ENCODE peak calls at places on chromosomes 7 and 10, in nine cellular contexts. One of them, this sample, is unnamed.

GRCh38 chr7:88357295-88357694 is 50.6 kb upstream of the STEAP4 start:
- DNase-seq in activated T-cell treated with anti-CD3 and anti-CD28 coated beads, Interleukin-2, amount 50 U/mL, for 72 hours: no peak
- DNase-seq in stimulated activated CD4-positive, alpha-beta T cell treated with anti-CD3 and anti-CD28 coated beads, Interleukin-4, amount 100 ng/mL, for 48 hours: no peak
- DNase-seq in activated CD4-positive, alpha-beta T cell treated with anti-CD3 and anti-CD28 coated beads for 48 hours: no peak
- DNase-seq in brain microvascular endothelial cell: peak
- DNase-seq in bronchial epithelial cell: peak
- DNase-seq in psoas muscle: peak
- DNase-seq in GM10248: no peak
- DNase-seq in hepatocyte: peak
- DNase-seq in this sample: no peak

GRCh38 chr10:132201111-132201989 is 14.6 kb downstream of the DPYSL4 start:
- DNase-seq in bronchial epithelial cell: no peak
- DNase-seq in GM10248: no peak
- DNase-seq in activated CD4-positive, alpha-beta T cell treated with anti-CD3 and anti-CD28 coated beads for 48 hours: no peak
- DNase-seq in activated T-cell treated with anti-CD3 and anti-CD28 coated beads, Interleukin-2, amount 50 U/mL, for 72 hours: no peak
- DNase-seq in brain microvascular endothelial cell: no peak
- DNase-seq in hepatocyte: no peak
- DNase-seq in stimulated activated CD4-positive, alpha-beta T cell treated with anti-CD3 and anti-CD28 coated beads, Interleukin-4, amount 100 ng/mL, for 48 hours: no peak
- DNase-seq in psoas muscle: peak
- DNase-seq in this sample: no peak

GRCh38 chr7:148242271-148242801 is 348.2 kb upstream of the C7orf33 start:
- DNase-seq in bronchial epithelial cell: peak
- DNase-seq in brain microvascular endothelial cell: peak
- DNase-seq in hepatocyte: peak
- DNase-seq in GM10248: peak
- DNase-seq in psoas muscle: no peak
- DNase-seq in stimulated activated CD4-positive, alpha-beta T cell treated with anti-CD3 and anti-CD28 coated beads, Interleukin-4, amount 100 ng/mL, for 48 hours: no peak
- DNase-seq in activated T-cell treated with anti-CD3 and anti-CD28 coated beads, Interleukin-2, amount 50 U/mL, for 72 hours: no peak
- DNase-seq in activated CD4-positive, alpha-beta T cell treated with anti-CD3 and anti-CD28 coated beads for 48 hours: peak
- DNase-seq in this sample: peak

GRCh38 chr10:89481662-89482061 is 53.7 kb downstream of the SLC16A12 start:
- DNase-seq in activated T-cell treated with anti-CD3 and anti-CD28 coated beads, Interleukin-2, amount 50 U/mL, for 72 hours: no peak
- DNase-seq in stimulated activated CD4-positive, alpha-beta T cell treated with anti-CD3 and anti-CD28 coated beads, Interleukin-4, amount 100 ng/mL, for 48 hours: no peak
- DNase-seq in hepatocyte: peak
- DNase-seq in bronchial epithelial cell: peak
- DNase-seq in GM10248: no peak
- DNase-seq in activated CD4-positive, alpha-beta T cell treated with anti-CD3 and anti-CD28 coated beads for 48 hours: no peak
- DNase-seq in psoas muscle: no peak
- DNase-seq in brain microvascular endothelial cell: peak
- DNase-seq in this sample: no peak

GRCh38 chr10:78577673-78578072 is 491.1 kb upstream of the ZMIZ1 start:
- DNase-seq in activated CD4-positive, alpha-beta T cell treated with anti-CD3 and anti-CD28 coated beads for 48 hours: no peak
- DNase-seq in brain microvascular endothelial cell: no peak
- DNase-seq in activated T-cell treated with anti-CD3 and anti-CD28 coated beads, Interleukin-2, amount 50 U/mL, for 72 hours: no peak
- DNase-seq in bronchial epithelial cell: no peak
- DNase-seq in psoas muscle: no peak
- DNase-seq in hepatocyte: no peak
- DNase-seq in GM10248: no peak
- DNase-seq in stimulated activated CD4-positive, alpha-beta T cell treated with anti-CD3 and anti-CD28 coated beads, Interleukin-4, amount 100 ng/mL, for 48 hours: no peak
- DNase-seq in this sample: no peak

GRCh38 chr7:150856303-150857275 is 4.3 kb downstream of the AOC1 start:
- DNase-seq in activated T-cell treated with anti-CD3 and anti-CD28 coated beads, Interleukin-2, amount 50 U/mL, for 72 hours: no peak
- DNase-seq in bronchial epithelial cell: no peak
- DNase-seq in psoas muscle: no peak
- DNase-seq in activated CD4-positive, alpha-beta T cell treated with anti-CD3 and anti-CD28 coated beads for 48 hours: no peak
- DNase-seq in brain microvascular endothelial cell: no peak
- DNase-seq in stimulated activated CD4-positive, alpha-beta T cell treated with anti-CD3 and anti-CD28 coated beads, Interleukin-4, amount 100 ng/mL, for 48 hours: no peak
- DNase-seq in GM10248: no peak
- DNase-seq in hepatocyte: no peak
- DNase-seq in this sample: no peak

GRCh38 chr7:17456541-17456940 is 158.1 kb downstream of the AHR start:
- DNase-seq in brain microvascular endothelial cell: no peak
- DNase-seq in bronchial epithelial cell: no peak
- DNase-seq in stimulated activated CD4-positive, alpha-beta T cell treated with anti-CD3 and anti-CD28 coated beads, Interleukin-4, amount 100 ng/mL, for 48 hours: no peak
- DNase-seq in GM10248: no peak
- DNase-seq in hepatocyte: no peak
- DNase-seq in activated CD4-positive, alpha-beta T cell treated with anti-CD3 and anti-CD28 coated beads for 48 hours: no peak
- DNase-seq in activated T-cell treated with anti-CD3 and anti-CD28 coated beads, Interleukin-2, amount 50 U/mL, for 72 hours: no peak
- DNase-seq in psoas muscle: no peak
- DNase-seq in this sample: no peak

GRCh38 chr7:157027568-157028527 is 17.4 kb upstream of the MNX1 start:
- DNase-seq in GM10248: no peak
- DNase-seq in activated CD4-positive, alpha-beta T cell treated with anti-CD3 and anti-CD28 coated beads for 48 hours: no peak
- DNase-seq in hepatocyte: no peak
- DNase-seq in stimulated activated CD4-positive, alpha-beta T cell treated with anti-CD3 and anti-CD28 coated beads, Interleukin-4, amount 100 ng/mL, for 48 hours: no peak
- DNase-seq in psoas muscle: no peak
- DNase-seq in brain microvascular endothelial cell: no peak
- DNase-seq in bronchial epithelial cell: peak
- DNase-seq in activated T-cell treated with anti-CD3 and anti-CD28 coated beads, Interleukin-2, amount 50 U/mL, for 72 hours: no peak
- DNase-seq in this sample: peak

GRCh38 chr10:80523776-80524175 is 13.9 kb upstream of the SH2D4B start:
- DNase-seq in GM10248: no peak
- DNase-seq in bronchial epithelial cell: peak
- DNase-seq in hepatocyte: no peak
- DNase-seq in activated CD4-positive, alpha-beta T cell treated with anti-CD3 and anti-CD28 coated beads for 48 hours: no peak
- DNase-seq in psoas muscle: no peak
- DNase-seq in stimulated activated CD4-positive, alpha-beta T cell treated with anti-CD3 and anti-CD28 coated beads, Interleukin-4, amount 100 ng/mL, for 48 hours: no peak
- DNase-seq in activated T-cell treated with anti-CD3 and anti-CD28 coated beads, Interleukin-2, amount 50 U/mL, for 72 hours: no peak
- DNase-seq in brain microvascular endothelial cell: no peak
- DNase-seq in this sample: no peak

GRCh38 chr7:146660839-146661238 is 544.2 kb downstream of the CNTNAP2 start:
- DNase-seq in hepatocyte: no peak
- DNase-seq in psoas muscle: no peak
- DNase-seq in bronchial epithelial cell: no peak
- DNase-seq in GM10248: no peak
- DNase-seq in brain microvascular endothelial cell: no peak
- DNase-seq in activated T-cell treated with anti-CD3 and anti-CD28 coated beads, Interleukin-2, amount 50 U/mL, for 72 hours: no peak
- DNase-seq in stimulated activated CD4-positive, alpha-beta T cell treated with anti-CD3 and anti-CD28 coated beads, Interleukin-4, amount 100 ng/mL, for 48 hours: no peak
- DNase-seq in activated CD4-positive, alpha-beta T cell treated with anti-CD3 and anti-CD28 coated beads for 48 hours: no peak
- DNase-seq in this sample: peak

GRCh38 chr7:133931053-133931452 is 196.1 kb upstream of the LRGUK start:
- DNase-seq in hepatocyte: no peak
- DNase-seq in activated T-cell treated with anti-CD3 and anti-CD28 coated beads, Interleukin-2, amount 50 U/mL, for 72 hours: no peak
- DNase-seq in GM10248: no peak
- DNase-seq in brain microvascular endothelial cell: no peak
- DNase-seq in psoas muscle: no peak
- DNase-seq in stimulated activated CD4-positive, alpha-beta T cell treated with anti-CD3 and anti-CD28 coated beads, Interleukin-4, amount 100 ng/mL, for 48 hours: no peak
- DNase-seq in bronchial epithelial cell: peak
- DNase-seq in activated CD4-positive, alpha-beta T cell treated with anti-CD3 and anti-CD28 coated beads for 48 hours: no peak
- DNase-seq in this sample: peak

GRCh38 chr7:108188724-108189123 is 58.6 kb upstream of the LAMB4 start:
- DNase-seq in psoas muscle: no peak
- DNase-seq in bronchial epithelial cell: peak
- DNase-seq in activated T-cell treated with anti-CD3 and anti-CD28 coated beads, Interleukin-2, amount 50 U/mL, for 72 hours: no peak
- DNase-seq in GM10248: no peak
- DNase-seq in hepatocyte: no peak
- DNase-seq in activated CD4-positive, alpha-beta T cell treated with anti-CD3 and anti-CD28 coated beads for 48 hours: no peak
- DNase-seq in stimulated activated CD4-positive, alpha-beta T cell treated with anti-CD3 and anti-CD28 coated beads, Interleukin-4, amount 100 ng/mL, for 48 hours: no peak
- DNase-seq in brain microvascular endothelial cell: no peak
- DNase-seq in this sample: no peak

GRCh38 chr10:48705407-48705938 is 20.8 kb downstream of the WDFY4 start:
- DNase-seq in GM10248: no peak
- DNase-seq in activated CD4-positive, alpha-beta T cell treated with anti-CD3 and anti-CD28 coated beads for 48 hours: no peak
- DNase-seq in activated T-cell treated with anti-CD3 and anti-CD28 coated beads, Interleukin-2, amount 50 U/mL, for 72 hours: no peak
- DNase-seq in stimulated activated CD4-positive, alpha-beta T cell treated with anti-CD3 and anti-CD28 coated beads, Interleukin-4, amount 100 ng/mL, for 48 hours: no peak
- DNase-seq in hepatocyte: no peak
- DNase-seq in bronchial epithelial cell: no peak
- DNase-seq in brain microvascular endothelial cell: no peak
- DNase-seq in psoas muscle: no peak
- DNase-seq in this sample: no peak

GRCh38 chr10:33899578-33900531 is 565.4 kb upstream of the NRP1 start:
- DNase-seq in stimulated activated CD4-positive, alpha-beta T cell treated with anti-CD3 and anti-CD28 coated beads, Interleukin-4, amount 100 ng/mL, for 48 hours: no peak
- DNase-seq in GM10248: no peak
- DNase-seq in activated T-cell treated with anti-CD3 and anti-CD28 coated beads, Interleukin-2, amount 50 U/mL, for 72 hours: no peak
- DNase-seq in psoas muscle: no peak
- DNase-seq in bronchial epithelial cell: peak
- DNase-seq in activated CD4-positive, alpha-beta T cell treated with anti-CD3 and anti-CD28 coated beads for 48 hours: no peak
- DNase-seq in brain microvascular endothelial cell: no peak
- DNase-seq in hepatocyte: no peak
- DNase-seq in this sample: no peak

GRCh38 chr10:110488124-110488681 is 9.5 kb upstream of the DUSP5 start:
- DNase-seq in activated CD4-positive, alpha-beta T cell treated with anti-CD3 and anti-CD28 coated beads for 48 hours: no peak
- DNase-seq in hepatocyte: no peak
- DNase-seq in psoas muscle: no peak
- DNase-seq in GM10248: no peak
- DNase-seq in activated T-cell treated with anti-CD3 and anti-CD28 coated beads, Interleukin-2, amount 50 U/mL, for 72 hours: no peak
- DNase-seq in stimulated activated CD4-positive, alpha-beta T cell treated with anti-CD3 and anti-CD28 coated beads, Interleukin-4, amount 100 ng/mL, for 48 hours: no peak
- DNase-seq in brain microvascular endothelial cell: peak
- DNase-seq in bronchial epithelial cell: peak
- DNase-seq in this sample: no peak

GRCh38 chr7:88338521-88338920 is 31.8 kb upstream of the STEAP4 start:
- DNase-seq in bronchial epithelial cell: no peak
- DNase-seq in hepatocyte: no peak
- DNase-seq in psoas muscle: no peak
- DNase-seq in brain microvascular endothelial cell: no peak
- DNase-seq in GM10248: no peak
- DNase-seq in activated T-cell treated with anti-CD3 and anti-CD28 coated beads, Interleukin-2, amount 50 U/mL, for 72 hours: no peak
- DNase-seq in stimulated activated CD4-positive, alpha-beta T cell treated with anti-CD3 and anti-CD28 coated beads, Interleukin-4, amount 100 ng/mL, for 48 hours: no peak
- DNase-seq in activated CD4-positive, alpha-beta T cell treated with anti-CD3 and anti-CD28 coated beads for 48 hours: no peak
- DNase-seq in this sample: no peak

GRCh38 chr10:132449826-132450211 is 52.8 kb downstream of the PWWP2B start:
- DNase-seq in bronchial epithelial cell: no peak
- DNase-seq in psoas muscle: peak
- DNase-seq in GM10248: no peak
- DNase-seq in stimulated activated CD4-positive, alpha-beta T cell treated with anti-CD3 and anti-CD28 coated beads, Interleukin-4, amount 100 ng/mL, for 48 hours: no peak
- DNase-seq in brain microvascular endothelial cell: no peak
- DNase-seq in activated CD4-positive, alpha-beta T cell treated with anti-CD3 and anti-CD28 coated beads for 48 hours: no peak
- DNase-seq in activated T-cell treated with anti-CD3 and anti-CD28 coated beads, Interleukin-2, amount 50 U/mL, for 72 hours: no peak
- DNase-seq in hepatocyte: no peak
- DNase-seq in this sample: no peak

GRCh38 chr10:84097787-84098353 is 41.4 kb upstream of the GHITM start:
- DNase-seq in brain microvascular endothelial cell: no peak
- DNase-seq in stimulated activated CD4-positive, alpha-beta T cell treated with anti-CD3 and anti-CD28 coated beads, Interleukin-4, amount 100 ng/mL, for 48 hours: no peak
- DNase-seq in bronchial epithelial cell: peak
- DNase-seq in psoas muscle: no peak
- DNase-seq in activated T-cell treated with anti-CD3 and anti-CD28 coated beads, Interleukin-2, amount 50 U/mL, for 72 hours: no peak
- DNase-seq in hepatocyte: peak
- DNase-seq in GM10248: no peak
- DNase-seq in activated CD4-positive, alpha-beta T cell treated with anti-CD3 and anti-CD28 coated beads for 48 hours: no peak
- DNase-seq in this sample: peak

GRCh38 chr10:35228058-35228457 is 101.4 kb downstream of the CREM start:
- DNase-seq in psoas muscle: no peak
- DNase-seq in hepatocyte: no peak
- DNase-seq in activated T-cell treated with anti-CD3 and anti-CD28 coated beads, Interleukin-2, amount 50 U/mL, for 72 hours: no peak
- DNase-seq in bronchial epithelial cell: no peak
- DNase-seq in activated CD4-positive, alpha-beta T cell treated with anti-CD3 and anti-CD28 coated beads for 48 hours: no peak
- DNase-seq in stimulated activated CD4-positive, alpha-beta T cell treated with anti-CD3 and anti-CD28 coated beads, Interleukin-4, amount 100 ng/mL, for 48 hours: no peak
- DNase-seq in brain microvascular endothelial cell: no peak
- DNase-seq in GM10248: no peak
- DNase-seq in this sample: no peak

This sample was measured in NCI-H2029.